ENCODE peak calls at places on chromosome 9, in seven cellular contexts. Q, G, V, A, L, M and J are unnamed samples.

GRCh38 chr9:80197661-80198060 is 625.9 kb downstream of the TLE4 start:
- DNase-seq in A (no peak), L (no peak), G (no peak), M (no peak), V (no peak), Q (no peak), J (no peak)

GRCh38 chr9:134748637-134749036 is 107.0 kb downstream of the COL5A1 start:
- DNase-seq in A (no peak), L (no peak), M (no peak), Q (no peak), G (no peak), V (no peak), J (no peak)

GRCh38 chr9:105681724-105682123 is 12.6 kb upstream of the TMEM38B start:
- DNase-seq in L (no peak), A (no peak), G (no peak), V (no peak), Q (no peak), M (no peak), J (no peak)

GRCh38 chr9:16732546-16732945 is 137.9 kb downstream of the BNC2 start:
- DNase-seq in L (no peak), Q (no peak), V (no peak), M (no peak), A (no peak), G (no peak), J (no peak)

GRCh38 chr9:31336391-31336790 is 1048.1 kb upstream of the ACO1 start:
- DNase-seq in A (no peak), L (no peak), G (no peak), M (no peak), V (no peak), Q (no peak), J (no peak)

GRCh38 chr9:36327903-36328302 is 69.7 kb upstream of the GNE start:
- DNase-seq in L (no peak), A (no peak), G (no peak), M (no peak), Q (no peak), V (no peak), J (no peak)

GRCh38 chr9:120369608-120370220 is 210.3 kb downstream of the CDK5RAP2 start:
- DNase-seq in Q (no peak), G (no peak), L (no peak), A (no peak), V (no peak), M (no peak), J (no peak)

GRCh38 chr9:125332527-125332926 is 70.9 kb downstream of the GAPVD1 start:
- DNase-seq in V (no peak), Q (no peak), M (no peak), A (no peak), L (no peak), G (no peak), J (no peak)

GRCh38 chr9:114371986-114372917 is 15.5 kb downstream of the AKNA start:
- DNase-seq in V (no peak), M (peak), L (no peak), G (peak), Q (no peak), A (no peak), J (no peak)

GRCh38 chr9:83937861-83938455 is 16.7 kb upstream of the KIF27 start:
- DNase-seq in Q (no peak), L (no peak), V (no peak), M (peak), G (no peak), A (no peak), J (peak)

GRCh38 chr9:21558627-21559401 is 76.7 kb upstream of the IFNE start:
- DNase-seq in M (no peak), V (peak), G (no peak), Q (no peak), L (no peak), A (no peak), J (peak)

GRCh38 chr9:127166651-127167524 is 44.5 kb upstream of the ANGPTL2 start:
- DNase-seq in Q (no peak), G (no peak), A (no peak), M (no peak), L (no peak), V (peak), J (no peak)

GRCh38 chr9:120477534-120478001 is 102.4 kb downstream of the CDK5RAP2 start:
- DNase-seq in A (no peak), Q (no peak), G (peak), V (peak), M (no peak), L (no peak), J (peak)

GRCh38 chr9:88818495-88819201 is 172.6 kb upstream of the S1PR3 start:
- DNase-seq in M (no peak), A (no peak), G (no peak), V (no peak), Q (no peak), L (no peak), J (no peak)

GRCh38 chr9:129624947-129625346 is 1.0 kb upstream of the NTMT1 start:
- DNase-seq in V (no peak), Q (no peak), A (no peak), M (no peak), G (no peak), L (no peak), J (no peak)

GRCh38 chr9:4068914-4069313 is 231.0 kb downstream of the GLIS3 start:
- DNase-seq in V (no peak), L (no peak), A (no peak), G (no peak), M (no peak), Q (no peak), J (no peak)

GRCh38 chr9:114756920-114757319 is 48.9 kb downstream of the TNFSF15 start:
- DNase-seq in V (no peak), A (no peak), L (no peak), G (no peak), M (no peak), Q (no peak), J (no peak)

GRCh38 chr9:128026255-128027165 is 40.6 kb downstream of the NAIF1 start:
- DNase-seq in G (no peak), V (peak), M (peak), A (peak), Q (no peak), L (peak), J (peak)

GRCh38 chr9:87107072-87107471 is 159.8 kb upstream of the GAS1 start:
- DNase-seq in M (no peak), A (no peak), L (no peak), Q (no peak), V (no peak), G (no peak), J (no peak)

GRCh38 chr9:87100001-87100400 is 152.7 kb upstream of the GAS1 start:
- DNase-seq in G (no peak), V (no peak), A (no peak), L (no peak), M (no peak), Q (no peak), J (no peak)

GRCh38 chr9:87097238-87097637 is 149.9 kb upstream of the GAS1 start:
- DNase-seq in Q (no peak), V (no peak), G (no peak), M (no peak), L (no peak), A (no peak), J (no peak)

GRCh38 chr9:87099383-87099782 is 152.1 kb upstream of the GAS1 start:
- DNase-seq in M (no peak), Q (no peak), A (no peak), L (no peak), V (no peak), G (no peak), J (no peak)

GRCh38 chr9:87102131-87102530 is 154.8 kb upstream of the GAS1 start:
- DNase-seq in M (no peak), A (no peak), Q (no peak), G (no peak), L (no peak), V (no peak), J (no peak)
- H3K4me3 ChIP-seq in M (no peak), A (no peak), Q (no peak), G (no peak), L (no peak), V (no peak), J (no peak)

DNA sequence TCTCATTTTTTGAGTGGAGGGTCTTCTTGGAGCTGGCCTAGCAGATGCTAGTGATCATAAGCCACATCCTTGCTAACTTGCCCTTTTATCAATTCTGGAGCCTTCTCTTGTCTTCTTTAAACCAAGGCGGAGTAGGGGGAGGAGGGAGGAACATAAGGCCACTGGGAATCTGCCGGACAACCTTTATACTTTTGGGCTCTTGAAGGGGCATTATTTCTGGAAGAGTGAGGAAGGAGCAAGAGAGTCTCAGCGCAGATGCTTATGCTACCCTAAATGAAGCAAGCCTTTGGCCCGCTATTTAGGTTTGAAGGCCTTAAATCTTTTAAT is 2.0 kb downstream of the TMEFF1 start:
- DNase-seq in A (no peak), Q (no peak), G (no peak), V (no peak), L (no peak), M (no peak), J (no peak)
- H3K4me3 ChIP-seq in A (no peak), Q (no peak), G (no peak), V (no peak), L (no peak), M (no peak), J (no peak)

GRCh38 chr9:117704024-117704575 is at the start of gene TLR4:
- DNase-seq in Q (no peak), L (no peak), A (no peak), G (peak), M (no peak), V (peak), J (peak)
- H3K4me3 ChIP-seq in Q (peak), L (peak), A (no peak), G (peak), M (no peak), V (peak), J (peak)

DNA sequence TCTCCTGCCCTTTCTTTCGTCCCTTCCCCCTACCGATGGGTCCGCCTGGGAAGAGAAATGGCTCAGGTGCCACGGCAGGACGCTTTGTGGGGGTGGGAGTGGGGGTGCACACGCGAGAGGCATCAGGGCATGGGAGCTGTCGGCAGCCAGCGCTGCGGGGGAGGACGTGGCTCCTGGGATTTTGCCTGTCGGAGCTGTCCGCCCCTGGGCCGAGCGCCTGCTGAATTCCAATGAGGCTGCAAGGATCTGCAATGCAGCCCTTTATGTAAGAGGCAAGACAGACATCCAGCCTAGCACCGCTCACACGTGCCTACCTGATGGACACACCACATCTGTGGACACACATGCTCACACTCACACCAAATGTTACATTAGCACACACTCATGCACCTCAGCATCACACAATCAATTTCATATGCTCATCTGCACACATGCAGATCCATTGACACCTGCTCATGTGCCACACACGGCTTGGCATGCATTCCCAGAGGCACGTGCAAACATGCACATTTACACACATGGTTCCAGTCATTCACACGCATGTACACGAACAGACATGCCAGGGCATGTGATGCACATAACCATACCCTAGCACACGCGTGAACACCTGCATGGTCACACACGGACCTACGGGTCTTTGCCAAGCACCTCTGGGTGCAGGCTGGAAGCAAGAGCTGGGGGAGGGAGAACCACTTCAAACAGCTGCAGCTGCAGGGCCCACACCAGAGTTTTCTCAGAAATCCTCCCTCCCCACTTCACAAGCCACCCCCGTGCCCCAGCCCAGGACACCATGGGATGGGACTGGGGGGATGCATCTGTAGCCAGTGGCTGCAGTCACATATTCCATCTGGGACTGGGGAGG is 1.4 kb downstream of the GRIN1 start:
- DNase-seq in Q (peak), V (no peak), L (no peak), M (no peak), G (no peak), A (no peak), J (no peak)
- H3K4me3 ChIP-seq in Q (no peak), V (no peak), L (no peak), M (no peak), G (no peak), A (no peak), J (no peak)

GRCh38 chr9:93954436-93955355 is at the start of gene BARX1:
- DNase-seq in V (no peak), A (no peak), M (no peak), L (no peak), G (no peak), Q (peak), J (no peak)
- H3K4me3 ChIP-seq in V (peak), A (peak), M (peak), L (peak), G (peak), Q (peak), J (peak)